ENCODE peak calls at places on chromosomes 6 and 20, in four cellular contexts. C is K562, Z is H1, J is GM12878. X is an unnamed sample.

GRCh38 chr6:14476793-14477531 is 359.4 kb downstream of the CD83 start:
- DNase-seq in J (no peak), C (peak), Z (no peak), X (no peak)

GRCh38 chr6:150886155-150886554 is 20.7 kb downstream of the MTHFD1L start:
- DNase-seq in Z (no peak), J (no peak), C (no peak), X (no peak)

GRCh38 chr20:31731321-31731717 is 7.8 kb upstream of the TPX2 start:
- DNase-seq in C (no peak), Z (no peak), J (no peak), X (no peak)

GRCh38 chr6:31898200-31899011 is 908 bp upstream of the EHMT2 start:
- DNase-seq in J (no peak), C (no peak), Z (peak), X (no peak)

GRCh38 chr6:127462391-127462790 is 3.2 kb upstream of the KIAA0408 start:
- DNase-seq in C (no peak), Z (no peak), J (no peak), X (no peak)

GRCh38 chr20:60586417-60587105 is 628.3 kb downstream of the CDH26 start:
- DNase-seq in J (no peak), Z (no peak), C (no peak), X (no peak)

GRCh38 chr6:131655387-131655786 is 18.3 kb downstream of the ENPP3 start:
- DNase-seq in C (no peak), Z (no peak), J (no peak), X (no peak)

GRCh38 chr6:52603000-52603795 is 26.3 kb upstream of the TRAM2 start:
- DNase-seq in J (no peak), Z (no peak), C (no peak), X (no peak)

GRCh38 chr20:22099348-22099747 is 393.9 kb downstream of the PAX1 start:
- DNase-seq in C (no peak), J (peak), Z (no peak), X (no peak)

GRCh38 chr6:31336872-31337496 is 20.0 kb downstream of the HLA-B start:
- DNase-seq in Z (no peak), C (no peak), J (no peak), X (no peak)

GRCh38 chr6:151098166-151098565 is 141.6 kb upstream of the AKAP12 start:
- DNase-seq in Z (no peak), J (no peak), C (no peak), X (no peak)

GRCh38 chr20:4043801-4044200 is 28.4 kb upstream of the RNF24 start:
- DNase-seq in C (no peak), Z (no peak), J (no peak), X (no peak)

GRCh38 chr20:44019638-44020335 is 105.1 kb downstream of the TOX2 start:
- DNase-seq in C (no peak), J (no peak), Z (no peak), X (no peak)

GRCh38 chr6:47016236-47016635 is 25.9 kb downstream of the ADGRF1 start:
- DNase-seq in J (no peak), C (no peak), Z (no peak), X (no peak)

GRCh38 chr6:3392059-3392458 is 64.8 kb downstream of the SLC22A23 start:
- DNase-seq in Z (no peak), J (no peak), C (no peak), X (no peak)

GRCh38 chr6:151286192-151286591 is 46.4 kb downstream of the AKAP12 start:
- DNase-seq in C (no peak), J (no peak), Z (no peak), X (no peak)

GRCh38 chr6:3288711-3289663 is 30.2 kb downstream of the PSMG4 start:
- DNase-seq in J (no peak), Z (no peak), C (no peak), X (peak)

GRCh38 chr6:133214267-133214666 is 26.9 kb upstream of the EYA4 start:
- DNase-seq in C (no peak), Z (no peak), J (no peak), X (no peak)

GRCh38 chr20:53599910-53600632 is 6.4 kb upstream of the ZNF217 start:
- DNase-seq in J (no peak), C (no peak), Z (no peak), X (no peak)

GRCh38 chr20:58112017-58112781 is 116.3 kb downstream of the ANKRD60 start:
- DNase-seq in Z (no peak), C (no peak), J (peak), X (no peak)

DNA sequence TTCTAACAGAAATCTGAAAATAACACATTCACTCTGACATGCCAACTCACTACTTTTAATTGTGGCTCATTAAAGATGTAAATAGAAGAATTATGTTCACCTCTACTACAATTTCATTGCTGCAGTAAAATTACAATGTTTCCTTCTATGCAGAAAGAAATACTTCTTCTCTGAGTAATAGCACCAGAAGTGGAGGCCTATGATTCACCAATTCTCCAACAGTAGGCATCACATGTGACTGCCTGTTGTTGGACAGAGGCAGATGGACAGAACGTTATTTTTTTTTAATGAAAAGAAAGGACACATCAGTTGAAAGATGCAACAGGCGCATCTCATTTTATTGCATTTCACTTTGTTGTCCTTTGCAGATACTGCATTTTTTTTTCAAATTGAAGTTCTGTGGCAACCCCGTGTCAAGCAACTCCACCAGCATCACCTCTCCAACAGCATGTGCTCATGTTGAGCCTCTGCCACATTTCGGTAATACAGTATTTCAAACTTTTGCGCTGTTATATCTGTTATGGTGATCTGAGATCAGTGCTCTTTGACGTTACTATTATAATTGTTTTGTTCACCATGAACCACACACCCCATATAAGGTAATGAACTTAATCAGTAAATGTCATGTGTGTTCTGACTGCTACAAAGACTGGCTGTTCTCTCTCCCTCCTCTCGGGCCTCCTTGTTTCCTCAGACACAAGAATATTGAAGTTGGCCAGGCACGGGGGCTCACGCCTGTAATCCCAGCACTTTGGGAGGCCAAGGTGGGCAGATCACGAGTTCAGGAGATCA is 121.4 kb downstream of the ATXN1 start:
- DNase-seq in J (no peak), Z (no peak), C (no peak), X (no peak)
- TF ChIP-seq ATF3 in J (no peak), Z (no peak), C (no peak), X (no peak)

GRCh38 chr6:43871284-43871683 is 101.3 kb downstream of the VEGFA start:
- DNase-seq in C (no peak), J (no peak), Z (no peak), X (no peak)
- TF ChIP-seq ATF3 in C (no peak), J (no peak), Z (no peak), X (no peak)

DNA sequence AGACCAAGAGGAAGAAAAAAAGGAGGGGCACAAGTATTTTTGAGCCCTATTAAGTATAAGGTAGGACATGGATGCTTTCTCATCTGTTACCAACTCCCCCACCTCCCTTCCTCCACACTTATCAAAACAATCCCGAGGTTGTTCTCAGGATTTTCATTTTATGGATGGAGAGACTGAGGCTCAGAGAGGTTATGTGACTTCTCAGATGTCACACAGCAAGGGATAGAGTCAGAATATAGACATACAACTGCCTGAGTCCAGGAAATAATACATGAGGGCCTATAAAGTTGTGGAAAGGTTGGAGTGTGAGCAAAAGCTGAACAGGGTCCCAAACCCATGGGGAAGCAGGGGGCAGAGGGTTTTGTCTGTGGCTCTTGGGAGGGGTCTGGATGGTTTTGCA is 19.3 kb downstream of the KCNK17 start:
- DNase-seq in C (no peak), Z (no peak), J (no peak), X (no peak)
- TF ChIP-seq ATF3 in C (no peak), Z (no peak), J (no peak), X (no peak)

GRCh38 chr6:81562169-81562568 is 190.3 kb downstream of the TENT5A start:
- DNase-seq in J (no peak), Z (no peak), C (no peak), X (no peak)
- TF ChIP-seq ATF3 in J (no peak), Z (no peak), C (no peak), X (no peak)

GRCh38 chr6:139768196-139768595 is 393.7 kb upstream of the CITED2 start:
- DNase-seq in Z (no peak), C (no peak), J (no peak), X (no peak)
- TF ChIP-seq ATF3 in Z (no peak), C (no peak), J (no peak), X (no peak)

GRCh38 chr6:125380474-125380873 is 78.7 kb upstream of the HDDC2 start:
- DNase-seq in J (no peak), Z (no peak), C (no peak), X (no peak)

GRCh38 chr6:125375013-125375412 is 73.2 kb upstream of the HDDC2 start:
- DNase-seq in C (no peak), J (no peak), Z (no peak), X (no peak)

GRCh38 chr6:125375841-125376240 is 74.1 kb upstream of the HDDC2 start:
- DNase-seq in J (no peak), C (no peak), Z (no peak), X (no peak)

DNA sequence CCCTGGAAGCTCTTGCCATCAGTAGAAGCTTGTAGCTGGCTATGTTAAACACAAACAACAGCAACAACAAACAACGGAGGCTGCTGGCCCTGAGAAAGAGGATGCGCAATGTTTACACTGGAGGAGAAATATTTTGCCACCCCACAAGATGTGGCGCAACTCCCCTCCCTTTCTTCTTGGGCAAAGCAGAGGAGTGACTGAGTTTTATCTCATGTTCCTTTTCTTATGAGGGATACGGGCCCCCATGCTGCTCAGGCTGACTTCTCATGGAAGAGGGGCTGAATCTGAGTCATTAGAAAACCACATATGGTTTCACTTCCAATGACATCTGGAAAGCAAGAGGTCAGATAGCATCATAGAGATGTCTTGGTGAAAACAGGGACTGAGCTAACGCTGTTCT is 75.9 kb upstream of the HDDC2 start:
- DNase-seq in Z (no peak), C (no peak), J (no peak), X (no peak)
- TF ChIP-seq ATF3 in Z (no peak), C (no peak), J (no peak), X (no peak)

GRCh38 chr20:11165789-11166188 is 492.0 kb upstream of the JAG1 start:
- DNase-seq in C (no peak), J (no peak), Z (no peak), X (no peak)
- TF ChIP-seq ATF3 in C (no peak), J (no peak), Z (no peak), X (no peak)

GRCh38 chr6:33091957-33092356 is 16.2 kb downstream of the HLA-DPB1 start:
- DNase-seq in Z (peak), C (peak), J (no peak), X (peak)
- TF ChIP-seq ATF3 in Z (no peak), C (no peak), J (no peak), X (no peak)

DNA sequence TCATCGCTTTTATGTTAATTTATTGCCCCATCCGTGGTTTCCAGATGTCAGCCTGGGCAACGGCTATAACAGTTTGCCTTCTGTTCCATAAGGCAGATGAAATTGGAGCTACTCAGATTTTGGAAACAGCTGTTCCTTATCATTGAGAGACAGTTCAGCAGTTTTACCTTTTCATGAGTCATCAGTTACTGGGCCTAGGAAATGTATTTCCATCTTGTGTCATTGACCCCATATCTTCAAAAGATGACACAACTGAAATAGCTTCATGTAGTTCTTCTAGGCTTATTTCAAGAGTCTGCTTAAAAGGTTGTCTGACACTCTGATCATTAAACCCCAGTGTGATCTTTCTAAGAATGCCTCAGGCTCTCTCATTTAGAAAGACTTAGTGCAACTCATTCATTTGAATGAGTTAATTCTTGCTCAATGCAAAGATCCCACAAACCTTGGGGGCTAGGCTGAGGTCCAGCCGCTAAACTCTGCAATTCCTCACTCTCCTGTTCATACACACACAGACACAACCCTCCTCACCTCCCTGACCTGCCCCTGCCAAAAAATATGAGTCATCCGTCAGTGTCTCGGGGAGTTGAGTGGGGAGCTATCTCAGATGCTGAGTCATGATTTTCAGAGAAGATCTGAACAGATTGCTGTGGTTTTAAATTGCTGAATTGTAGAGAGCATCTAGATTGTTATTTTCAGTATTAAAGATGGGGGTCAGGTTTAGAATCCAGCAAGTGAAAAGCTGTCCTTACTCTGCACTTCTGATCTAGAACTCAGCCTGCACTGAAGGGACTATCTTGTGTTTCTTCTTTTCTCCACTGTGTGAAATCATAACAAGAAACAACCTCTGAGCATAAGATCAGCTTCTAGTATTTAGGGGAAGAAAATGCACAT is 61.8 kb downstream of the RPP40 start:
- DNase-seq in C (peak), Z (no peak), J (peak), X (no peak)
- TF ChIP-seq ATF3 in C (peak), Z (no peak), J (no peak), X (no peak)

DNA sequence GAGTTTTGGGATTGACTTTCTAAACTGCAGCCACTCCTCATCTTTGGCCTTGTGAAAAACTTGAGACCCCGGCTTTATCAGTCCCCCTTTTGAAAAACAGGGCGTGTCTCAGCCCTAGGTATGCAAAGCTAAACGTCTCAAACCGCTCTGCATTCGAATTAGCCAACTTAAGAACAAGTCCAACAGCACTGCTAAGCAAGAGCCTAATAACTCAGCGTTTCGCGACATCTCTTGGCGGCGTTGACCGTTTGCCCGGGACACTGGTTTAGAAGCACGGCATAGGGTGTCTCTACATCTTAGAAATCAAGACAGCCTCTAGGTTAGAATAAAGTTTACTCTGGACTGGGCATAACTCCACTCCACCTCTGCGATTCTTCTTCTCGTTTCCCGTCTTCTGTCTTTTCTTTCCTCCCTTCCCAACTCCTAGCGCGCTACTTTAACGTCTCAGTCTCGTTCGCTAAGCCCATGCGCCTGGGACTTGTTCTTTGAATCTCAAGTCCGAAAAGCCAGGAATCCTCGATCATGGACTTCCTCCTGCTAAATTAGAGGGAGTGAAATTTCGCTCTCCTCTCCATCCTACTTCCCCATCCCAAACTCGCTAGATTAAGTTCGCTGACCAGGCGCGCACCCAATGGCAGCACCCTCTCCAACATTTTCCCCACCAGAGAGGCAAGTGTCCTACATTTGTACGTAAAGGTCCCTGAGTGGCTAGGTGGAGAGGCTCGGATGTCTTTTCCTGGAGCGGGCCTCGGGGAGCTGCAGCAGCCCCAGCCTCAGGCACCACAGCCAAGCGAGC is 10.5 kb upstream of the TFAP2A start:
- DNase-seq in Z (no peak), C (no peak), J (no peak), X (no peak)
- TF ChIP-seq ATF3 in Z (no peak), C (no peak), J (no peak), X (no peak)

X was measured in WTC11.